ENCODE peak calls at places on chromosome 20, in five cellular contexts. O is ascending aorta, T is body of pancreas, R is breast epithelium, L is K562. V is an unnamed sample.

GRCh38 chr20:45258669-45259068 is 4.3 kb upstream of the SLPI start:
- DNase-seq in T (no peak), R (no peak), L (no peak), O (no peak), V (no peak)

GRCh38 chr20:53677447-53678314 is 84.0 kb upstream of the ZNF217 start:
- DNase-seq in R (no peak), L (peak; percentile 53), T (peak; percentile 63), O (no peak), V (no peak)

GRCh38 chr20:50467618-50468373 is 42.4 kb upstream of the PTPN1 start:
- DNase-seq in T (peak; percentile 37), O (no peak), R (no peak), L (peak; percentile 81), V (no peak)

GRCh38 chr20:23143098-23143497 is 57.0 kb upstream of the CD93 start:
- DNase-seq in O (peak; percentile 68), L (no peak), T (peak; percentile 36), R (no peak), V (no peak)

GRCh38 chr20:9040874-9041524 is 27.9 kb upstream of the PLCB4 start:
- DNase-seq in T (no peak), O (no peak), R (no peak), L (no peak), V (no peak)

GRCh38 chr20:47561175-47561574 is 59.5 kb downstream of the NCOA3 start:
- DNase-seq in R (no peak), L (no peak), T (no peak), O (no peak), V (no peak)

GRCh38 chr20:4836935-4837334 is 115.2 kb downstream of the PRND start:
- DNase-seq in T (no peak), L (no peak), R (no peak), O (no peak), V (peak; percentile 87)

GRCh38 chr20:542777-543368 is 717 bp downstream of the CSNK2A1 start:
- DNase-seq in O (no peak), T (peak; percentile 24), L (no peak), R (no peak), V (no peak)

GRCh38 chr20:50130995-50131394 is 18.0 kb upstream of the UBE2V1 start:
- DNase-seq in R (no peak), T (no peak), L (no peak), O (no peak), V (no peak)

GRCh38 chr20:18853946-18854646 is 40.5 kb downstream of the SCP2D1 start:
- DNase-seq in T (no peak), R (no peak), O (no peak), L (no peak), V (no peak)

GRCh38 chr20:52365688-52366087 is 174.1 kb upstream of the ZFP64 start:
- DNase-seq in O (no peak), T (no peak), R (no peak), L (no peak), V (no peak)

GRCh38 chr20:34475979-34476736 is 40.1 kb upstream of the DYNLRB1 start:
- DNase-seq in L (no peak), T (peak; percentile 67), R (no peak), O (no peak), V (no peak)

GRCh38 chr20:23149623-23150279 is 63.6 kb upstream of the CD93 start:
- DNase-seq in O (no peak), L (no peak), T (no peak), R (no peak), V (peak; percentile 88)

GRCh38 chr20:19692100-19692499 is 66.0 kb upstream of the RIN2 start:
- DNase-seq in T (no peak), L (no peak), O (no peak), R (no peak), V (no peak)

GRCh38 chr20:48616481-48616880 is 211.3 kb downstream of the PREX1 start:
- DNase-seq in R (no peak), L (no peak), T (no peak), O (no peak), V (no peak)

GRCh38 chr20:46994341-46994740 is 99.7 kb downstream of the EYA2 start:
- DNase-seq in T (peak; percentile 36), O (no peak), L (no peak), R (peak; percentile 60), V (no peak)

GRCh38 chr20:48217191-48217590 is 431.9 kb upstream of the SULF2 start:
- DNase-seq in R (no peak), T (no peak), O (no peak), L (no peak), V (no peak)

GRCh38 chr20:35306931-35307517 is 14.8 kb upstream of the FAM83C start:
- DNase-seq in R (no peak), L (peak; percentile 63), T (peak; percentile 66), O (no peak), V (no peak)

GRCh38 chr20:43689165-43689564 is 22.3 kb downstream of the MYBL2 start:
- DNase-seq in R (no peak), L (no peak), T (no peak), O (no peak), V (no peak)

GRCh38 chr20:8145246-8145639 is 13.2 kb downstream of the PLCB1 start:
- DNase-seq in O (no peak), R (no peak), T (no peak), L (no peak), V (no peak)

GRCh38 chr20:23269954-23270353 is 80.6 kb upstream of the NXT1 start:
- DNase-seq in T (no peak), O (no peak), L (no peak), R (no peak), V (no peak)

GRCh38 chr20:57874141-57874540 is 164.3 kb upstream of the PMEPA1 start:
- DNase-seq in R (no peak), O (no peak), L (no peak), T (no peak), V (no peak)

GRCh38 chr20:31514154-31515071 is at the start of gene HM13:
- DNase-seq in L (peak; percentile 97), O (peak; percentile 67), R (peak; percentile 86), T (peak; percentile 93), V (no peak)

GRCh38 chr20:31505903-31506302 is 8.3 kb upstream of the HM13 start:
- DNase-seq in O (no peak), T (no peak), L (no peak), R (no peak), V (no peak)

DNA sequence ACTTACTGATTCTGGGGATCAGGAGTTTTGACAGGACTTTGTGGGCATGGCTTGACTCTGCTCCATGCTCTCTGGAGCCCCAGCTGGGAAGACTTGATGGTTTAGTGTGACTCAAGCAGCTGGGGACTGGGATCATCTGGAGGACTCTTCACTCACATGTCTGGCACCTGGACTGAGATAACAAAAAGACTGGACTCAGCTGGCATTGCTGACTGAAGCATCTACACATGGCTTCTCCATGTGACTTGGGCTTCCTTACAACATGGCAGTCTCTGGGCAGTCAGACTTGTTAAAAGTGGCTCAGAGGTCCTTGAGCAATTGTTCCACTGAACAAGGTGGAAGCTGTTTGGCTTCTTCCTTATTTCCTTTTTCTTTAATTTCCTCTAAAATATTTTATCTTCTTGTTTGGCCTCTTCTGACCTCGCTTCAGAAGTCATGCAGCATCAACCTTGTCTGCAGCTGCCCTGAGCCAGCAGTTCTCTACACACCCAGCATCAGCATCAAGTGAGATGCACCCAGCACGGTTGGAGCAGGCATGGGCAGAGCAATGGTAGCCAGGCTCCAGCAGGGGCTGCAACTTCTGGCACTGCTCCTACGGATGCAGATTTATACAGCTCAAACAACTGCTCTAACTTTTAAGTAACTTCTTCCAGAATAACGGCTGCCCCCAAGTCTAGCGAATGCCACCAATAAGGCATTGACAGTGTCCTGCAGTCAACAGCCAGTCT is 5.6 kb upstream of the HM13 start:
- DNase-seq in O (no peak), T (no peak), R (no peak), L (no peak), V (no peak)
- H3K27ac ChIP-seq in O (no peak overlapping the region), T (no peak overlapping the region), R (no peak overlapping the region), L (no peak overlapping the region), V (no peak overlapping the region)

GRCh38 chr20:14732996-14733395 is 395.6 kb upstream of the FLRT3 start:
- DNase-seq in L (no peak), T (no peak), R (no peak), O (no peak), V (no peak)
- H3K4me3 ChIP-seq in L (no peak overlapping the region), T (no peak overlapping the region), R (no peak overlapping the region), O (no peak overlapping the region), V (no peak overlapping the region)

GRCh38 chr20:25310921-25311728 is 63.2 kb downstream of the PYGB start:
- DNase-seq in R (no peak), T (peak; percentile 3), O (no peak), L (no peak), V (no peak)
- H3K27ac ChIP-seq in R (peak overlapping the region; percentile 85), T (peak overlapping the region; percentile 21), O (peak overlapping the region; percentile 59), L (peak overlapping the region; percentile 73), V (peak overlapping the region; percentile 77)

GRCh38 chr20:63285636-63286615 is 7.1 kb upstream of the COL20A1 start:
- DNase-seq in L (no peak), T (no peak), R (no peak), O (no peak), V (no peak)
- H3K4me3 ChIP-seq in L (no peak overlapping the region), T (no peak overlapping the region), R (no peak overlapping the region), O (no peak overlapping the region), V (no peak overlapping the region)

DNA sequence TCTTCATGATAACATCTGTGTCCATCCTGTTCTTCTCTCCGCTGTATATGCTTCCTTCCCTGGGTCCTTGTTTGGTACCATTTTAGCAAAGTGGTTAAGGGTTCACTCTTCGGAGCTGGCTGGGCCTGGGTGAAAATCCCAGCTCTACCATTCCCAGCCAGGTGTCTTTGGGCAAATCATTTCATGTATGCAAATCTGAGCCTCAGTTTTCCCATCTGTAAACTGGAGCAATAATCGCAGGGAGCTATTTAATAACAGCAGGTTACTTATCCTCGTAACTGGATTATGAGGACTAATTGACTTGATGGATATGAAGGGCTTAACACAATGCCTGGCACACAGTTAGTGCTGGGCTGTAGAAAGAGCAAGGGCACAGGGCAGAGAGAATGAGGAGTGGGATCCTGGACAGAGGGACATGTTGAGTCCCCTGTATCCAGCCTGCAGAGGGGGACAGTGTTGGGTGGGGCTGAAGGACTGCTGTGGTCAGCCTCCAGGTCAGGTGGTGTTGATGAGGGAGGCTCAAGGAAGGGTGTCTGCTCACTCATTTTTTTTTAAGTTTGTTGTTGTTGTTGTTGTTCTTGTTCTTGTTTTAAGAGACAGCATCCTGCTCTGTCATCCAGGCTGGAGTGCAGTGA is 44.3 kb upstream of the FAM83D start:
- DNase-seq in O (no peak), L (no peak), T (no peak), R (no peak), V (no peak)
- H3K27ac ChIP-seq in O (no peak overlapping the region), L (no peak overlapping the region), T (no peak overlapping the region), R (no peak overlapping the region), V (no peak overlapping the region)

DNA sequence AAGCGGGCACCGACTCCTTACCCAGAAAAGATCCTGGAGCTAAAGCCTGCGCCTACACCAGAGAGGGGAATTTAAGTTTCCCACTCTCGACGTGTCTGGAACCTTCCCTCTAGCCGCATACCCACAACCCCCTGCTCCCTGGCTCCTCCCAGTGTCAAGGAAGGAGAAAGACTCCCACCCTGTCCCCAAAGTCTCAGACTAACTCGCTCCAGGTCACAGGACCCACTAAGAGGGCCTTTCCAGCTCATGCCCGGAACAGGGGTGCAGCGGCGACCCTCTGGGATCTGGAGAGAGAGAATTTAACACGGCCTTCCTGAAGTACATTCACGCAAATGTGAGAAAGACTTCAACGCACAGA is 3.9 kb downstream of the LINC00237 start:
- DNase-seq in L (no peak), T (peak; percentile 22), O (no peak), R (no peak), V (no peak)
- H3K4me3 ChIP-seq in L (no peak overlapping the region), T (no peak overlapping the region), O (peak overlapping the region; percentile 26), R (peak overlapping the region; percentile 56), V (peak overlapping the region; percentile 19)

V was measured in vagina.